ENCODE peak calls at places on chromosomes 16 and 17, in eight cellular contexts. V, T, G, F, H, K, I and S are unnamed samples.

GRCh38 chr17:65455972-65456343 is 105.5 kb downstream of the AXIN2 start:
- ATAC-seq in V (peak; percentile 64), T (peak; percentile 48), G (peak; percentile 87), F (no peak), H (peak; percentile 70), K (no peak), I (peak; percentile 6), S (peak; percentile 37)

GRCh38 chr16:847151-847550 is 46.6 kb upstream of the GNG13 start:
- ATAC-seq in V (no peak), T (no peak), G (no peak), F (no peak), H (no peak), K (no peak), I (no peak), S (no peak)

GRCh38 chr16:8740775-8741355 is 56.6 kb downstream of the TMEM186 start:
- ATAC-seq in V (no peak), T (no peak), G (peak; percentile 99), F (no peak), H (no peak), K (no peak), I (no peak), S (peak; percentile 34)

GRCh38 chr16:23679274-23679985 is 741 bp downstream of the PLK1 start:
- ATAC-seq in V (peak; percentile 55), T (peak; percentile 56), G (peak; percentile 41), F (peak; percentile 57), H (peak; percentile 63), K (peak; percentile 86), I (peak; percentile 7), S (no peak)

GRCh38 chr16:30977502-30977901 is 7.5 kb upstream of the HSD3B7 start:
- ATAC-seq in V (peak; percentile 62), T (peak; percentile 29), G (peak; percentile 37), F (peak; percentile 42), H (peak; percentile 77), K (peak; percentile 68), I (no peak), S (no peak)

GRCh38 chr17:39618252-39618913 is 8.4 kb upstream of the PPP1R1B start:
- ATAC-seq in V (peak; percentile 51), T (no peak), G (no peak), F (peak; percentile 14), H (peak; percentile 9), K (no peak), I (no peak), S (no peak)

GRCh38 chr17:44919885-44920564 is 4.7 kb upstream of the GFAP start:
- ATAC-seq in V (peak; percentile 95), T (peak; percentile 97), G (peak; percentile 81), F (peak; percentile 93), H (peak; percentile 87), K (peak; percentile 96), I (peak; percentile 83), S (peak; percentile 90)

GRCh38 chr16:66364959-66365306 is 1.6 kb upstream of the CDH5 start:
- ATAC-seq in V (no peak), T (no peak), G (no peak), F (no peak), H (no peak), K (no peak), I (no peak), S (no peak)

GRCh38 chr16:71557954-71558582 is 18.8 kb downstream of the TAT start:
- ATAC-seq in V (no peak), T (no peak), G (peak; percentile 79), F (no peak), H (no peak), K (no peak), I (no peak), S (no peak)

GRCh38 chr17:31308935-31309334 is 4.9 kb downstream of the EVI2B start:
- ATAC-seq in V (no peak), T (peak; percentile 4), G (no peak), F (no peak), H (no peak), K (peak; percentile 19), I (no peak), S (no peak)
- H3K4me3 ChIP-seq in V (no peak overlapping the region), T (peak overlapping the region; percentile 56), G (no peak overlapping the region), F (no peak overlapping the region), H (no peak overlapping the region), K (no peak overlapping the region), I (peak overlapping the region; percentile 1), S (no peak overlapping the region)

DNA sequence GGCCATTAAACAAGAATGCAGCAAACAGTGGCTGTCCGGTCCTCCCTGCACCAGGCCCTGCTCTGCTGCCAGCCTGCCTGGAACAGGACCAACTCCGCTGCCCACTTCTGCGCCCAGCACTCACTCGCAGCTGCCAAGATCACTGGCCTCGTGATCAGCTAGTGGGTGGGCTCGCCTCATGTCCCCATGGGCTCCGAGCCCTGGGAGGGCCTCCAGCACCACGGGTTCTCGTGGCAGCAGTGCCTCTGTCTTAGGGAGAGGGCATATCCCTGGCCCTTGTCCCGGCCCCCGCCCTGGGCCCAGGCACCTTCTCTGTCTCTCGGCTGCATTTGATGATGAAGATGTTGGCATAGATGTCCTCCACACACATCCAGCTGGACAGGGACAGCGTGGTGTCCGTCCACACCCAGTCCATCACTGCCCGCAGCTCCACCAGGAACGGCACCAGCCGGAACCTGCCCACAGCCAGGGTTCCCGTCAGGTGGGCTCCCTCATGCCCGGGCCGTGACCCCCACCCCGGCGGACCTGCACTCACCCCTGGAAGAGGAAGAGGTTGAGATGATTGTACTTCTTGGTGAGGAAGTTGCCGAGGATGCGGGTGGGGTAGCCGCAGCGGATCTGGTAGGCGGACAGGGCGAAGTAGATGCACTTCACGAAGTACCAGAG is 13.1 kb downstream of the CTU2 start:
- ATAC-seq in V (no peak), T (no peak), G (no peak), F (no peak), H (no peak), K (no peak), I (no peak), S (peak; percentile 61)
- TF ChIP-seq POLR2AphosphoS5 in V (no peak), T (no peak), G (no peak), F (no peak), H (no peak), K (no peak), I (no peak), S (peak; percentile 74)

DNA sequence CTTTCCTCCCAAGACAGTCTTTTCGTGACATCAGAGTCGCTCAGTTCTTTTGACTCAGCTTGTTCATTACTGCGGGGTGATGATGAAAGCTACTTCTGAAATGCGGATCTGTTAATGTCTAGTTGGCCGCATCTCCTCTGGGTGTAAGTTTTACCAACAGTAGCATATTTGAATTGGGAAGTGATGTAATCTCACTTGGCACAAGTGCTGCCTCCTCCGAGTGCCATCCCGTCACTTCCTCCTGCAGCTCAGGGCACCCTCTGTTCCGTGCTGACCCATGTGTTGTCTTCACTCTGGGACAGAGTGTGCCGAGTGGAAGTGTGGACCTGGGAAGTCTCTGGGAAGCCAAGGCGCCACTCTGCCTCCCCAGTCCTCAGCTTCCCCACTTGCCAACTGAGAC is 8.9 kb downstream of the ADAD2 start:
- ATAC-seq in V (no peak), T (no peak), G (no peak), F (no peak), H (no peak), K (no peak), I (peak; percentile 73), S (peak; percentile 83)
- H3K4me3 ChIP-seq in V (no peak overlapping the region), T (no peak overlapping the region), G (no peak overlapping the region), F (no peak overlapping the region), H (no peak overlapping the region), K (no peak overlapping the region), I (no peak overlapping the region), S (no peak overlapping the region)

DNA sequence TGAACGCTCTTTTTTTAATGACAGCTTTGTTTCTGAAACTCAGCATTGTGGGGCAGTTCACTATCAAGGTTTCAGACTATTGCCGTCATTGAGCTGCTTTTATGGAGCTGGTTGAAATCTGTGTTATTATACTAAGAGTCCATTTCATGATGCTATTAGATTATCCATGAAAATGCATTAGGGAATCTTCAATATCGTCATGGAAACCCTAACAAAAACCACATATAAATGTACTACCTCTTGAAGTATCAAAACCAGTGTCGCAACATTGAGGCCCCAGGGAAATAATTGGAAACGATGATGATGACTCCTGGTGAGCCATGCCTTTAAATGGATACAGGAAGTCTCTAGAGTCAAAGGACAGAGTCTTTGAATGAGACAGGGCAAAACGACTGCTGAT is 231.6 kb upstream of the CPHXL start:
- ATAC-seq in V (no peak), T (no peak), G (no peak), F (no peak), H (no peak), K (no peak), I (no peak), S (no peak)
- TF ChIP-seq POLR2AphosphoS5 in V (no peak), T (no peak), G (no peak), F (no peak), H (no peak), K (no peak), I (no peak), S (no peak)

GRCh38 chr17:977163-977562 is 2.4 kb downstream of the NXN start:
- ATAC-seq in V (no peak), T (no peak), G (no peak), F (no peak), H (peak; percentile 5), K (no peak), I (no peak), S (no peak)
- H3K4me3 ChIP-seq in V (no peak overlapping the region), T (no peak overlapping the region), G (peak overlapping the region; percentile 81), F (peak overlapping the region; percentile 83), H (peak overlapping the region; percentile 78), K (no peak overlapping the region), I (no peak overlapping the region), S (no peak overlapping the region)

GRCh38 chr17:9926150-9926804 is 21.2 kb upstream of the RCVRN start:
- ATAC-seq in V (no peak), T (no peak), G (no peak), F (no peak), H (no peak), K (no peak), I (peak; percentile 28), S (no peak)
- TF ChIP-seq POLR2AphosphoS5 in V (no peak), T (no peak), G (no peak), F (no peak), H (no peak), K (no peak), I (no peak), S (no peak)

DNA sequence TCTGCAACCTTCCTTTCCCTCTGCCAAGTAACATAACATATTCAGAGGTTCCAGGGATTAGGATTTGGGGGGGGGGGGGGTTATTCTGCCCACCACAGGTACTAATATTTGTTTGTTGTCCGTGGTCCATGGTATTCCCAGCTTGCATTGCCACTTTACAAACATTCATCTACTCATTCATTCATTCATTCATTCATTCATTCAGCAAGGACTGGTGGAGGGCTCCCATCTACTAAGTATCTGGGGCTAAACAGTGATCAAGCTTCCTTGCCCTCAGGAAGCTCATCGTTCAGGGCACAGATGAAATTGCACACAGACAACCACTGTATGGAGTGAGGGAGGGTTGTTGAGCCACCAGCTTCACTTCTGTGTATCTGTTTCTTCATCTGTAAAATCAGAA is 45.8 kb upstream of the NDRG4 start:
- ATAC-seq in V (no peak), T (no peak), G (no peak), F (no peak), H (no peak), K (no peak), I (no peak), S (no peak)
- H3K4me3 ChIP-seq in V (no peak overlapping the region), T (no peak overlapping the region), G (no peak overlapping the region), F (no peak overlapping the region), H (no peak overlapping the region), K (no peak overlapping the region), I (no peak overlapping the region), S (no peak overlapping the region)